ENCODE peak calls at places on chromosomes 12 and 14, in nine cellular contexts. F is germinal center, N is NCI-H510A treated with DMSO at 0.1 percent for 48 hours, O is HTR-8/SVneo, R is posterior cingulate gyrus, I is right cardiac atrium, K is heart left ventricle, S is NCI-H1105, V is amygdala. W is an unnamed sample.
A peak's percentile ranks its signal among the peaks of the same experiment; 100 is the strongest.

GRCh38 chr12:124420972-124421674 is 126.2 kb downstream of the RFLNA start:
- DNase-seq in N (no peak), I (peak; percentile 77), V (peak; percentile 37), F (no peak), O (no peak), S (no peak), K (peak; percentile 60), R (peak; percentile 87), W (no peak)

GRCh38 chr12:105257321-105257728 is 21.4 kb upstream of the APPL2 start:
- DNase-seq in I (no peak), S (no peak), N (no peak), K (no peak), F (no peak), O (peak; percentile 63), V (no peak), R (no peak), W (peak; percentile 18)

GRCh38 chr12:72547593-72547992 is 275.4 kb downstream of the TRHDE start:
- DNase-seq in R (no peak), O (no peak), F (no peak), S (no peak), N (no peak), V (no peak), K (no peak), I (no peak), W (no peak)

GRCh38 chr14:94161979-94162378 is 12.1 kb upstream of the PPP4R4 start:
- DNase-seq in K (no peak), N (no peak), I (no peak), V (no peak), R (no peak), S (no peak), F (no peak), O (no peak), W (no peak)

GRCh38 chr12:65741662-65742480 is 82.4 kb upstream of the HMGA2 start:
- DNase-seq in I (peak; percentile 20), O (peak; percentile 26), F (peak; percentile 15), R (peak; percentile 77), N (no peak), K (peak; percentile 24), S (no peak), V (peak; percentile 5), W (peak; percentile 55)

GRCh38 chr14:79584679-79585078 is 626.6 kb downstream of the DIO2 start:
- DNase-seq in V (no peak), R (no peak), K (no peak), S (no peak), I (no peak), O (peak; percentile 35), N (no peak), F (no peak), W (no peak)

GRCh38 chr12:65526311-65526710 is 247.8 kb downstream of the MSRB3 start:
- DNase-seq in R (no peak), V (no peak), N (no peak), K (no peak), S (no peak), O (no peak), F (no peak), I (no peak), W (no peak)

GRCh38 chr12:96985515-96986362 is 78.7 kb downstream of the NEDD1 start:
- DNase-seq in N (no peak), V (no peak), I (peak; percentile 15), R (peak; percentile 72), O (peak; percentile 38), S (peak; percentile 61), K (peak; percentile 16), F (peak; percentile 59), W (no peak)

GRCh38 chr12:107903377-107904061 is 129.0 kb downstream of the ASCL4 start:
- DNase-seq in R (peak; percentile 87), S (peak; percentile 87), F (peak; percentile 74), N (peak; percentile 85), I (peak; percentile 65), V (no peak), O (peak; percentile 48), K (peak; percentile 33), W (peak; percentile 80)

GRCh38 chr14:67886221-67886620 is 66.6 kb downstream of the RAD51B start:
- DNase-seq in S (no peak), N (no peak), I (no peak), O (no peak), F (no peak), K (no peak), R (no peak), V (no peak), W (no peak)

GRCh38 chr14:101104485-101104884 is 201.0 kb upstream of the RTL1 start:
- DNase-seq in K (no peak), O (no peak), N (no peak), V (no peak), F (no peak), S (no peak), I (no peak), R (no peak), W (no peak)

GRCh38 chr12:27732281-27732680 is 21.6 kb downstream of the MRPS35 start:
- DNase-seq in I (no peak), V (no peak), S (no peak), K (no peak), N (no peak), R (no peak), O (peak; percentile 18), F (no peak), W (peak; percentile 49)

GRCh38 chr12:29403991-29404390 is 23.0 kb upstream of the ERGIC2 start:
- DNase-seq in I (no peak), O (no peak), F (no peak), V (no peak), S (no peak), R (no peak), K (no peak), N (no peak), W (no peak)

GRCh38 chr14:50045039-50045711 is 71.2 kb downstream of the VCPKMT start:
- DNase-seq in O (peak; percentile 36), S (no peak), F (peak; percentile 64), I (peak; percentile 88), R (no peak), K (peak; percentile 79), V (no peak), N (no peak), W (peak; percentile 58)

W was measured in SW480.